ENCODE peak calls at places on chromosomes 12 and 14, in nine cellular contexts. One of them, this sample, is unnamed.

GRCh38 chr12:62268956-62269355 is 8.8 kb downstream of the USP15 start:
- DNase-seq in GM23338: no peak
- DNase-seq in H9: no peak
- DNase-seq in ascending aorta: no peak
- DNase-seq in right atrium auricular region: no peak
- DNase-seq in A549: peak; percentile 11
- DNase-seq in SK-N-SH: no peak
- DNase-seq in kidney: no peak
- DNase-seq in tibial nerve: no peak
- DNase-seq in this sample: no peak

GRCh38 chr12:69511469-69511868 is 41.3 kb downstream of the FRS2 start:
- DNase-seq in GM23338: no peak
- DNase-seq in H9: no peak
- DNase-seq in ascending aorta: no peak
- DNase-seq in right atrium auricular region: no peak
- DNase-seq in A549: no peak
- DNase-seq in SK-N-SH: no peak
- DNase-seq in kidney: no peak
- DNase-seq in tibial nerve: no peak
- DNase-seq in this sample: no peak

GRCh38 chr12:53254816-53255545 is 13.1 kb upstream of the ESPL1 start:
- DNase-seq in GM23338: no peak
- DNase-seq in H9: no peak
- DNase-seq in ascending aorta: no peak
- DNase-seq in right atrium auricular region: no peak
- DNase-seq in A549: no peak
- DNase-seq in SK-N-SH: no peak
- DNase-seq in kidney: peak; percentile 27
- DNase-seq in tibial nerve: no peak
- DNase-seq in this sample: no peak

GRCh38 chr12:52081263-52081733 is 1.8 kb downstream of the SMIM41 start:
- DNase-seq in GM23338: no peak
- DNase-seq in H9: no peak
- DNase-seq in ascending aorta: no peak
- DNase-seq in right atrium auricular region: no peak
- DNase-seq in A549: no peak
- DNase-seq in SK-N-SH: peak; percentile 57
- DNase-seq in kidney: no peak
- DNase-seq in tibial nerve: no peak
- DNase-seq in this sample: no peak

GRCh38 chr12:89469361-89469760 is 55.2 kb downstream of the GALNT4 start:
- DNase-seq in GM23338: no peak
- DNase-seq in H9: no peak
- DNase-seq in ascending aorta: no peak
- DNase-seq in right atrium auricular region: no peak
- DNase-seq in A549: no peak
- DNase-seq in SK-N-SH: no peak
- DNase-seq in kidney: no peak
- DNase-seq in tibial nerve: no peak
- DNase-seq in this sample: no peak

GRCh38 chr14:63088865-63089264 is 43.6 kb upstream of the KCNH5 start:
- DNase-seq in GM23338: no peak
- DNase-seq in H9: no peak
- DNase-seq in ascending aorta: no peak
- DNase-seq in right atrium auricular region: no peak
- DNase-seq in A549: no peak
- DNase-seq in SK-N-SH: no peak
- DNase-seq in kidney: no peak
- DNase-seq in tibial nerve: no peak
- DNase-seq in this sample: no peak

GRCh38 chr12:28987538-28988383 is 161.3 kb upstream of the FAR2 start:
- DNase-seq in GM23338: no peak
- DNase-seq in H9: no peak
- DNase-seq in ascending aorta: no peak
- DNase-seq in right atrium auricular region: no peak
- DNase-seq in A549: peak; percentile 8
- DNase-seq in SK-N-SH: no peak
- DNase-seq in kidney: no peak
- DNase-seq in tibial nerve: no peak
- DNase-seq in this sample: no peak

GRCh38 chr12:65853489-65854157 is 29.3 kb downstream of the HMGA2 start:
- DNase-seq in GM23338: no peak
- DNase-seq in H9: no peak
- DNase-seq in ascending aorta: no peak
- DNase-seq in right atrium auricular region: no peak
- DNase-seq in A549: no peak
- DNase-seq in SK-N-SH: no peak
- DNase-seq in kidney: no peak
- DNase-seq in tibial nerve: no peak
- DNase-seq in this sample: no peak

GRCh38 chr14:97138801-97139200 is 341.6 kb downstream of the VRK1 start:
- DNase-seq in GM23338: peak; percentile 62
- DNase-seq in H9: peak; percentile 33
- DNase-seq in ascending aorta: no peak
- DNase-seq in right atrium auricular region: no peak
- DNase-seq in A549: no peak
- DNase-seq in SK-N-SH: no peak
- DNase-seq in kidney: no peak
- DNase-seq in tibial nerve: no peak
- DNase-seq in this sample: no peak

GRCh38 chr14:68476212-68476964 is 316.5 kb downstream of the ZFP36L1 start:
- DNase-seq in GM23338: peak; percentile 24
- DNase-seq in H9: no peak
- DNase-seq in ascending aorta: peak; percentile 58
- DNase-seq in right atrium auricular region: peak; percentile 90
- DNase-seq in A549: peak; percentile 51
- DNase-seq in SK-N-SH: no peak
- DNase-seq in kidney: peak; percentile 79
- DNase-seq in tibial nerve: peak; percentile 79
- DNase-seq in this sample: no peak

GRCh38 chr14:100712490-100712889 is 14.2 kb upstream of the DLK1 start:
- DNase-seq in GM23338: no peak
- DNase-seq in H9: no peak
- DNase-seq in ascending aorta: no peak
- DNase-seq in right atrium auricular region: no peak
- DNase-seq in A549: no peak
- DNase-seq in SK-N-SH: no peak
- DNase-seq in kidney: no peak
- DNase-seq in tibial nerve: no peak
- DNase-seq in this sample: no peak

GRCh38 chr12:112906712-112907414 is at the start of gene OAS1:
- DNase-seq in GM23338: no peak
- DNase-seq in H9: no peak
- DNase-seq in ascending aorta: no peak
- DNase-seq in right atrium auricular region: no peak
- DNase-seq in A549: peak; percentile 79
- DNase-seq in SK-N-SH: peak; percentile 59
- DNase-seq in kidney: no peak
- DNase-seq in tibial nerve: peak; percentile 33
- DNase-seq in this sample: no peak

GRCh38 chr12:38282886-38283285 is 33.7 kb upstream of the ALG10B start:
- DNase-seq in GM23338: no peak
- DNase-seq in H9: no peak
- DNase-seq in ascending aorta: no peak
- DNase-seq in right atrium auricular region: no peak
- DNase-seq in A549: peak; percentile 15
- DNase-seq in SK-N-SH: no peak
- DNase-seq in kidney: no peak
- DNase-seq in tibial nerve: no peak
- DNase-seq in this sample: no peak

GRCh38 chr12:131829795-131830334 is 1.7 kb downstream of the MMP17 start:
- DNase-seq in GM23338: no peak
- DNase-seq in H9: peak; percentile 57
- DNase-seq in ascending aorta: no peak
- DNase-seq in right atrium auricular region: no peak
- DNase-seq in A549: no peak
- DNase-seq in SK-N-SH: peak; percentile 62
- DNase-seq in kidney: no peak
- DNase-seq in tibial nerve: no peak
- DNase-seq in this sample: no peak

GRCh38 chr12:26196424-26196722 is 1.0 kb downstream of the SSPN start:
- DNase-seq in GM23338: no peak
- DNase-seq in H9: no peak
- DNase-seq in ascending aorta: no peak
- DNase-seq in right atrium auricular region: no peak
- DNase-seq in A549: no peak
- DNase-seq in SK-N-SH: peak; percentile 16
- DNase-seq in kidney: no peak
- DNase-seq in tibial nerve: no peak
- DNase-seq in this sample: no peak
- H3K27ac ChIP-seq in GM23338: no peak overlapping the region
- H3K27ac ChIP-seq in H9: no peak overlapping the region
- H3K27ac ChIP-seq in ascending aorta: peak overlapping the region; percentile 88
- H3K27ac ChIP-seq in right atrium auricular region: peak overlapping the region; percentile 92
- H3K27ac ChIP-seq in A549: peak overlapping the region; percentile 83
- H3K27ac ChIP-seq in SK-N-SH: peak overlapping the region; percentile 66
- H3K27ac ChIP-seq in kidney: peak overlapping the region; percentile 80
- H3K27ac ChIP-seq in tibial nerve: peak overlapping the region; percentile 75
- H3K27ac ChIP-seq in this sample: no peak overlapping the region

DNA sequence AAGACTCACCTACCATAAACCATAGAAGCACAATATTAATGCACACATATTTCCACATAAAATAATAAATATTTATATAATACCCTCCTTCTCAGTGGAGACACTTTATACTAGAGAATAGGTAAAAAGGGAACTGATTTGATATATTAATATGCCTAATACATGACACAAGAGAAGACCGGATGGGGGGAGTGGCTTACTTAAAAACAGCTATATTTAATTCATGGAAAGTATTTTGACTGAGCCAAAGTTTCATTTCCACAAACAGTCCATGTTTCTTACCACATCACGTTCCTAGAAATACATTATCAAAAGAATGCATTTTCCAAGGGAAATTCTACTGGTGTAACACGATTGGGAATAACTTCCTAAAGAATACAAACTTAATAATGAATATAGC is 63.4 kb downstream of the ITPR2 start:
- DNase-seq in GM23338: no peak
- DNase-seq in H9: no peak
- DNase-seq in ascending aorta: no peak
- DNase-seq in right atrium auricular region: no peak
- DNase-seq in A549: no peak
- DNase-seq in SK-N-SH: no peak
- DNase-seq in kidney: no peak
- DNase-seq in tibial nerve: no peak
- DNase-seq in this sample: no peak
- H3K27ac ChIP-seq in GM23338: no peak overlapping the region
- H3K27ac ChIP-seq in H9: no peak overlapping the region
- H3K27ac ChIP-seq in ascending aorta: no peak overlapping the region
- H3K27ac ChIP-seq in right atrium auricular region: no peak overlapping the region
- H3K27ac ChIP-seq in A549: no peak overlapping the region
- H3K27ac ChIP-seq in SK-N-SH: no peak overlapping the region
- H3K27ac ChIP-seq in kidney: no peak overlapping the region
- H3K27ac ChIP-seq in tibial nerve: no peak overlapping the region
- H3K27ac ChIP-seq in this sample: no peak overlapping the region

GRCh38 chr12:4272976-4273650 is 449 bp upstream of the CCND2 start:
- DNase-seq in GM23338: peak; percentile 34
- DNase-seq in H9: no peak
- DNase-seq in ascending aorta: no peak
- DNase-seq in right atrium auricular region: no peak
- DNase-seq in A549: no peak
- DNase-seq in SK-N-SH: no peak
- DNase-seq in kidney: no peak
- DNase-seq in tibial nerve: no peak
- DNase-seq in this sample: no peak

GRCh38 chr12:4275869-4276253 is 2.3 kb downstream of the CCND2 start:
- DNase-seq in GM23338: peak; percentile 36
- DNase-seq in H9: peak; percentile 57
- DNase-seq in ascending aorta: no peak
- DNase-seq in right atrium auricular region: no peak
- DNase-seq in A549: no peak
- DNase-seq in SK-N-SH: no peak
- DNase-seq in kidney: no peak
- DNase-seq in tibial nerve: no peak
- DNase-seq in this sample: no peak

GRCh38 chr12:4274960-4275868 is 1.7 kb downstream of the CCND2 start:
- DNase-seq in GM23338: peak; percentile 73
- DNase-seq in H9: peak; percentile 46
- DNase-seq in ascending aorta: no peak
- DNase-seq in right atrium auricular region: no peak
- DNase-seq in A549: no peak
- DNase-seq in SK-N-SH: no peak
- DNase-seq in kidney: no peak
- DNase-seq in tibial nerve: no peak
- DNase-seq in this sample: no peak

GRCh38 chr12:4273651-4274395 is at the start of gene CCND2:
- DNase-seq in GM23338: peak; percentile 97
- DNase-seq in H9: peak; percentile 96
- DNase-seq in ascending aorta: peak; percentile 61
- DNase-seq in right atrium auricular region: peak; percentile 92
- DNase-seq in A549: peak; percentile 44
- DNase-seq in SK-N-SH: peak; percentile 43
- DNase-seq in kidney: peak; percentile 96
- DNase-seq in tibial nerve: peak; percentile 86
- DNase-seq in this sample: peak; percentile 69

GRCh38 chr12:4274396-4274959 is 916 bp downstream of the CCND2 start:
- DNase-seq in GM23338: peak; percentile 61
- DNase-seq in H9: peak; percentile 40
- DNase-seq in ascending aorta: no peak
- DNase-seq in right atrium auricular region: no peak
- DNase-seq in A549: no peak
- DNase-seq in SK-N-SH: no peak
- DNase-seq in kidney: no peak
- DNase-seq in tibial nerve: peak; percentile 41
- DNase-seq in this sample: no peak
- H3K27ac ChIP-seq in GM23338: peak overlapping the region; percentile 94
- H3K27ac ChIP-seq in H9: no peak overlapping the region
- H3K27ac ChIP-seq in ascending aorta: peak overlapping the region; percentile 92
- H3K27ac ChIP-seq in right atrium auricular region: peak overlapping the region; percentile 97
- H3K27ac ChIP-seq in A549: peak overlapping the region; percentile 30
- H3K27ac ChIP-seq in SK-N-SH: no peak overlapping the region
- H3K27ac ChIP-seq in kidney: peak overlapping the region; percentile 77
- H3K27ac ChIP-seq in tibial nerve: peak overlapping the region; percentile 91
- H3K27ac ChIP-seq in this sample: peak overlapping the region; percentile 82

DNA sequence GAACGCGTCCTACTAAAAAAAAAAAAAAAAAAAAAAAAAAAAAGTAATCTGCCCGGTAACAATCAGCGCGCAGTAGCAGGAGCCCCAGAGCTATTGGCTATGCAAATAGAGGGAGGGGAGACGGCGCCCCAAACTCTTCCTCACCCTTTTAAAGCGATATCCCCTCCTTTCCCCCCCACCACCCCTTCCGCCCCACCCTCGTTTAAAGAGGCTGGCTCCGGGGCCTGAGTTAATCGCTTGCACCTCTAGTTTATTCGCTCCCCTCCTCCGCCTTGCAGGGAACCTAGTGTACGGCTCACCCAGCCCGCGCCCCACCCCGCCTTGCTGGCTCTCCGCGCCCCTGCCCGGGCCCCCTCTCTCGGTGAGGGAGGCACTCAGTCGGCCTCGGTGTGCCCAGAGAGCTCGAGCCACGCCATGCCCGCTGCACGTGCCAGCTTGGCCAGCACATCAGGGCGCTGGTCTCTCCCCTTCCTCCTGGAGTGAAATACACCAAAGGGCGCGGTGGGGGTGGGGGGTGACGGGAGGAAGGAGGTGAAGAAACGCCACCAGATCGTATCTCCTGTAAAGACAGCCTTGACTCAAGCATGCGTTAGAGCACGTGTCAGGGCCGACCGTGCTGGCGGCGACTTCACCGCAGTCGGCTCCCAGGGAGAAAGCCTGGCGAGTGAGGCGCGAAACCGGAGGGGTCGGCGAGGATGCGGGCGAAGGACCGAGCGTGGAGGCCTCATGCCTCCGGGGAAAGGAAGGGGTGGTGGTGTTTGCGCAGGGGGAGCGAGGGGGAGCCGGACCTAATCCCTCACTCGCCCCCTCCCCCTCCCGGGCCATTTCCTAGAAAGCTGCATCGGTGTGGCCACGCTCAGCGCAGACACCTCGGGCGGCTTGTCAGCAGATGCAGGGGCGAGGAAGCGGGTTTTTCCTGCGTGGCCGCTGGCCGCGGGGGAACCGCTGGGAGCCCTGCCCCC is 1.3 kb upstream of the CCND2 start:
- DNase-seq in GM23338: peak; percentile 94
- DNase-seq in H9: peak; percentile 92
- DNase-seq in ascending aorta: peak; percentile 49
- DNase-seq in right atrium auricular region: peak; percentile 73
- DNase-seq in A549: no peak
- DNase-seq in SK-N-SH: peak; percentile 65
- DNase-seq in kidney: peak; percentile 94
- DNase-seq in tibial nerve: peak; percentile 69
- DNase-seq in this sample: peak; percentile 81
- H3K27ac ChIP-seq in GM23338: peak overlapping the region; percentile 89
- H3K27ac ChIP-seq in H9: no peak overlapping the region
- H3K27ac ChIP-seq in ascending aorta: peak overlapping the region; percentile 29
- H3K27ac ChIP-seq in right atrium auricular region: peak overlapping the region; percentile 97
- H3K27ac ChIP-seq in A549: no peak overlapping the region
- H3K27ac ChIP-seq in SK-N-SH: no peak overlapping the region
- H3K27ac ChIP-seq in kidney: peak overlapping the region; percentile 53
- H3K27ac ChIP-seq in tibial nerve: peak overlapping the region; percentile 91
- H3K27ac ChIP-seq in this sample: peak overlapping the region; percentile 82